ENCODE peak calls at places on chromosome 20, in five cellular contexts. G is effector memory CD8-positive, alpha-beta T cell; A is fibroblast of the conjunctiva; C is type B pancreatic cell; U is NB4. E is an unnamed sample.

GRCh38 chr20:25058051-25058796 is at the start of gene ACSS1:
- DNase-seq in A (no peak), U (peak), C (no peak), G (peak), E (no peak)

GRCh38 chr20:41091926-41092325 is 45.4 kb upstream of the PLCG1 start:
- DNase-seq in C (no peak), A (no peak), G (no peak), U (no peak), E (no peak)

GRCh38 chr20:62830821-62831220 is 14.0 kb downstream of the COL9A3 start:
- DNase-seq in A (no peak), G (no peak), U (no peak), C (no peak), E (no peak)

GRCh38 chr20:61523145-61523544 is 271.1 kb downstream of the CDH4 start:
- DNase-seq in C (no peak), A (no peak), G (no peak), U (no peak), E (no peak)

GRCh38 chr20:63029358-63030121 is 22.8 kb upstream of the BHLHE23 start:
- DNase-seq in U (peak), A (no peak), G (no peak), C (no peak), E (no peak)

GRCh38 chr20:48619126-48620101 is 208.4 kb downstream of the PREX1 start:
- DNase-seq in U (no peak), C (no peak), A (no peak), G (no peak), E (no peak)

GRCh38 chr20:8094415-8094818 is 37.6 kb upstream of the PLCB1 start:
- DNase-seq in U (no peak), C (no peak), A (peak), G (no peak), E (peak)

GRCh38 chr20:58188496-58188895 is 40.0 kb downstream of the ANKRD60 start:
- DNase-seq in U (peak), C (no peak), G (no peak), A (no peak), E (no peak)

GRCh38 chr20:7744411-7744810 is 195.8 kb downstream of the HAO1 start:
- DNase-seq in U (no peak), C (no peak), G (no peak), A (peak), E (peak)

GRCh38 chr20:8757146-8757545 is 311.7 kb upstream of the PLCB4 start:
- DNase-seq in U (no peak), C (no peak), A (peak), G (no peak), E (peak)

GRCh38 chr20:23868321-23868720 is 11.2 kb downstream of the CST5 start:
- DNase-seq in A (no peak), G (no peak), C (no peak), U (no peak), E (no peak)

GRCh38 chr20:25278636-25279361 is 30.9 kb downstream of the PYGB start:
- DNase-seq in G (no peak), U (no peak), A (no peak), C (no peak), E (no peak)

GRCh38 chr20:51487525-51488279 is 54.8 kb downstream of the NFATC2 start:
- DNase-seq in C (no peak), U (no peak), G (no peak), A (peak), E (peak)

GRCh38 chr20:7856756-7857155 is 83.5 kb downstream of the HAO1 start:
- DNase-seq in G (no peak), C (no peak), U (peak), A (no peak), E (no peak)

GRCh38 chr20:49811825-49812462 is 684 bp upstream of the SLC9A8 start:
- DNase-seq in A (no peak), U (no peak), G (no peak), C (no peak), E (no peak)

GRCh38 chr20:48502016-48502415 is 325.8 kb downstream of the PREX1 start:
- DNase-seq in A (no peak), U (no peak), G (no peak), C (no peak), E (no peak)

GRCh38 chr20:10708342-10709185 is 34.8 kb upstream of the JAG1 start:
- DNase-seq in G (no peak), C (no peak), U (no peak), A (peak), E (peak)

GRCh38 chr20:1334761-1335160 is 5.8 kb upstream of the SDCBP2 start:
- DNase-seq in G (no peak), U (peak), C (no peak), A (no peak), E (no peak)

GRCh38 chr20:40641212-40641611 is 47.8 kb downstream of the MAFB start:
- DNase-seq in A (no peak), G (no peak), C (no peak), U (no peak), E (no peak)

GRCh38 chr20:33657704-33658095 is 4.4 kb upstream of the C20orf144 start:
- DNase-seq in C (no peak), U (no peak), G (no peak), A (no peak), E (no peak)

GRCh38 chr20:13111249-13111911 is 102.6 kb downstream of the SPTLC3 start:
- DNase-seq in C (no peak), A (no peak), G (no peak), U (no peak), E (no peak)

GRCh38 chr20:13095013-13095412 is 86.2 kb downstream of the SPTLC3 start:
- DNase-seq in C (no peak), U (no peak), A (no peak), G (no peak), E (no peak)

GRCh38 chr20:47272893-47273590 is 83.5 kb downstream of the ZMYND8 start:
- DNase-seq in G (peak), A (peak), U (peak), C (no peak), E (peak)

GRCh38 chr20:24147961-24148360 is 159.4 kb upstream of the GGTLC1 start:
- DNase-seq in C (no peak), U (no peak), G (no peak), A (no peak), E (no peak)

GRCh38 chr20:8718214-8718613 is 350.7 kb upstream of the PLCB4 start:
- DNase-seq in A (no peak), U (no peak), C (no peak), G (no peak), E (no peak)

GRCh38 chr20:38629979-38630378 is 28.4 kb downstream of the ARHGAP40 start:
- DNase-seq in C (no peak), U (no peak), A (no peak), G (no peak), E (no peak)

GRCh38 chr20:43984587-43984986 is 69.9 kb downstream of the TOX2 start:
- DNase-seq in C (no peak), A (no peak), G (no peak), U (no peak), E (no peak)

GRCh38 chr20:50187403-50188051 is 3.1 kb upstream of the CEBPB start:
- DNase-seq in C (no peak), G (no peak), U (peak), A (no peak), E (no peak)

GRCh38 chr20:59020938-59021551 is 1.8 kb downstream of the TUBB1 start:
- DNase-seq in U (no peak), A (no peak), G (no peak), C (no peak), E (no peak)

GRCh38 chr20:3940905-3941304 is 51.7 kb downstream of the PANK2 start:
- DNase-seq in A (no peak), G (no peak), U (no peak), C (no peak), E (no peak)

GRCh38 chr20:11159728-11160127 is 485.9 kb upstream of the JAG1 start:
- DNase-seq in G (no peak), A (peak), U (no peak), C (no peak), E (peak)

GRCh38 chr20:36887779-36888133 is 11.8 kb downstream of the TLDC2 start:
- DNase-seq in G (no peak), U (no peak), C (no peak), A (no peak), E (no peak)

GRCh38 chr20:63223121-63223825 is 7.3 kb upstream of the YTHDF1 start:
- DNase-seq in A (no peak), C (no peak), U (peak), G (peak), E (no peak)

GRCh38 chr20:39032997-39033396 is 70.9 kb downstream of the DHX35 start:
- DNase-seq in G (no peak), C (peak), A (no peak), U (no peak), E (no peak)

GRCh38 chr20:49106332-49106731 is 60.2 kb downstream of the CSE1L start:
- DNase-seq in C (no peak), U (no peak), G (no peak), A (no peak), E (no peak)

GRCh38 chr20:50186151-50186885 is 4.3 kb upstream of the CEBPB start:
- DNase-seq in U (peak), A (peak), C (peak), G (peak), E (peak)

GRCh38 chr20:35502352-35502751 is 27.1 kb downstream of the C20orf173 start:
- DNase-seq in G (no peak), A (no peak), C (no peak), U (peak), E (no peak)

GRCh38 chr20:47951521-47951951 is 166.3 kb upstream of the SULF2 start:
- DNase-seq in U (no peak), G (no peak), C (no peak), A (no peak), E (no peak)

GRCh38 chr20:6495907-6496306 is 271.6 kb upstream of the BMP2 start:
- DNase-seq in G (no peak), A (no peak), C (no peak), U (no peak), E (no peak)